ENCODE peak calls at places on chromosomes 12 and 14, in eight cellular contexts. S, L, G, J, B, I, Y and Q are unnamed samples.

GRCh38 chr12:97275261-97276197 is 187.1 kb upstream of the RMST start:
- DNase-seq in S (peak), L (no peak), G (no peak), J (no peak), B (no peak), I (no peak), Y (peak), Q (no peak)

GRCh38 chr12:23084236-23084995 is 459.4 kb downstream of the ETNK1 start:
- DNase-seq in S (no peak), L (peak), G (no peak), J (no peak), B (no peak), I (no peak), Y (no peak), Q (peak)

GRCh38 chr14:93303659-93304058 is 29.2 kb downstream of the BTBD7 start:
- DNase-seq in S (no peak), L (no peak), G (no peak), J (no peak), B (no peak), I (no peak), Y (peak), Q (no peak)

GRCh38 chr12:67721216-67721615 is 72.7 kb downstream of the DYRK2 start:
- DNase-seq in S (no peak), L (no peak), G (no peak), J (no peak), B (no peak), I (peak), Y (no peak), Q (no peak)

GRCh38 chr14:77219591-77219990 is 38.0 kb downstream of the TMEM63C start:
- DNase-seq in S (no peak), L (no peak), G (no peak), J (no peak), B (no peak), I (no peak), Y (peak), Q (peak)

GRCh38 chr14:23215421-23215820 is 22.3 kb upstream of the RNF212B start:
- DNase-seq in S (no peak), L (no peak), G (no peak), J (no peak), B (no peak), I (no peak), Y (no peak), Q (no peak)

GRCh38 chr14:34837801-34838322 is 37.3 kb downstream of the BAZ1A start:
- DNase-seq in S (no peak), L (no peak), G (no peak), J (no peak), B (no peak), I (no peak), Y (peak), Q (no peak)

GRCh38 chr12:93378373-93379310 is 917 bp downstream of the NUDT4 start:
- DNase-seq in S (peak), L (peak), G (peak), J (peak), B (peak), I (no peak), Y (peak), Q (peak)

GRCh38 chr14:105141026-105141425 is 27.6 kb downstream of the JAG2 start:
- DNase-seq in S (no peak), L (no peak), G (no peak), J (no peak), B (no peak), I (no peak), Y (no peak), Q (no peak)

GRCh38 chr12:58521152-58521551 is 399.2 kb downstream of the LRIG3 start:
- DNase-seq in S (no peak), L (no peak), G (no peak), J (no peak), B (no peak), I (no peak), Y (no peak), Q (no peak)

GRCh38 chr12:120368789-120369475 is at the start of gene MSI1:
- DNase-seq in S (no peak), L (no peak), G (peak), J (no peak), B (no peak), I (peak), Y (no peak), Q (no peak)

GRCh38 chr14:87133073-87133815 is 859.7 kb downstream of the GALC start:
- DNase-seq in S (no peak), L (peak), G (no peak), J (no peak), B (no peak), I (peak), Y (no peak), Q (no peak)

GRCh38 chr12:65335021-65335714 is 56.7 kb downstream of the MSRB3 start:
- DNase-seq in S (peak), L (peak), G (no peak), J (no peak), B (no peak), I (no peak), Y (no peak), Q (peak)

GRCh38 chr12:120261951-120262851 is 3.3 kb downstream of the PXN start:
- DNase-seq in S (no peak), L (no peak), G (peak), J (no peak), B (no peak), I (no peak), Y (peak), Q (peak)

GRCh38 chr12:113371808-113372207 is 13.4 kb downstream of the PLBD2 start:
- DNase-seq in S (no peak), L (no peak), G (no peak), J (no peak), B (no peak), I (no peak), Y (no peak), Q (no peak)

GRCh38 chr14:77158175-77158908 is 16.8 kb upstream of the ZDHHC22 start:
- DNase-seq in S (peak), L (peak), G (no peak), J (no peak), B (no peak), I (peak), Y (peak), Q (no peak)

GRCh38 chr12:119725523-119725922 is 57.6 kb downstream of the PRKAB1 start:
- DNase-seq in S (no peak), L (no peak), G (no peak), J (no peak), B (no peak), I (no peak), Y (peak), Q (no peak)

GRCh38 chr12:19515179-19515578 is 75.9 kb downstream of the AEBP2 start:
- DNase-seq in S (no peak), L (no peak), G (no peak), J (no peak), B (no peak), I (no peak), Y (no peak), Q (no peak)

GRCh38 chr14:92718659-92719058 is 29.8 kb downstream of the LGMN start:
- DNase-seq in S (no peak), L (peak), G (no peak), J (no peak), B (no peak), I (no peak), Y (no peak), Q (no peak)

GRCh38 chr12:48681416-48681737 is 661 bp downstream of the KANSL2 start:
- DNase-seq in S (no peak), L (peak), G (no peak), J (no peak), B (no peak), I (no peak), Y (no peak), Q (no peak)

GRCh38 chr12:106629797-106630669 is 47.2 kb downstream of the RFX4 start:
- DNase-seq in S (no peak), L (peak), G (no peak), J (no peak), B (no peak), I (no peak), Y (no peak), Q (no peak)

GRCh38 chr12:106144847-106145246 is 6.1 kb upstream of the NUAK1 start:
- DNase-seq in S (no peak), L (peak), G (no peak), J (no peak), B (no peak), I (no peak), Y (peak), Q (no peak)

GRCh38 chr14:21748869-21749303 is 75.3 kb upstream of the OR4E1 start:
- DNase-seq in S (peak), L (peak), G (peak), J (peak), B (peak), I (peak), Y (peak), Q (no peak)

GRCh38 chr12:749871-750270 is 2.5 kb upstream of the WNK1 start:
- DNase-seq in S (no peak), L (no peak), G (no peak), J (no peak), B (no peak), I (no peak), Y (peak), Q (no peak)

GRCh38 chr12:104682790-104683279 is 226.1 kb downstream of the CHST11 start:
- DNase-seq in S (no peak), L (no peak), G (peak), J (peak), B (peak), I (no peak), Y (no peak), Q (no peak)

GRCh38 chr14:50831704-50832130 is 755 bp upstream of the NIN start:
- DNase-seq in S (peak), L (no peak), G (no peak), J (no peak), B (no peak), I (no peak), Y (peak), Q (no peak)

GRCh38 chr14:59829941-59830734 is 40.4 kb downstream of the RTN1 start:
- DNase-seq in S (no peak), L (peak), G (no peak), J (no peak), B (no peak), I (no peak), Y (no peak), Q (no peak)

GRCh38 chr12:124633269-124633953 is 66.0 kb upstream of the NCOR2 start:
- DNase-seq in S (no peak), L (peak), G (no peak), J (no peak), B (no peak), I (no peak), Y (no peak), Q (no peak)